ENCODE peak calls at places on chromosomes 12 and 14, in nine cellular contexts. One of them, this sample, is unnamed.

GRCh38 chr14:42980419-42980818 is 1373.7 kb downstream of the LRFN5 start:
- DNase-seq in stimulated activated naive CD4-positive, alpha-beta T cell: no peak
- DNase-seq in NCI-H2081 treated with DMSO at 0.1 percent for 48 hours: no peak
- DNase-seq in progenitor cell of endocrine pancreas: no peak
- DNase-seq in AG09319: no peak
- DNase-seq in activated T-helper 1 cell treated with Interleukin-2 at 50 U/mL for 16 hours: no peak
- DNase-seq in GDM1: no peak
- DNase-seq in NCI-H460: no peak
- DNase-seq in NCI-H1092 treated with DMSO at 0.1 percent for 48 hours: no peak
- DNase-seq in this sample: no peak

GRCh38 chr14:30573203-30573814 is 14.4 kb downstream of the G2E3 start:
- DNase-seq in stimulated activated naive CD4-positive, alpha-beta T cell: no peak
- DNase-seq in NCI-H2081 treated with DMSO at 0.1 percent for 48 hours: no peak
- DNase-seq in progenitor cell of endocrine pancreas: no peak
- DNase-seq in AG09319: no peak
- DNase-seq in activated T-helper 1 cell treated with Interleukin-2 at 50 U/mL for 16 hours: no peak
- DNase-seq in GDM1: no peak
- DNase-seq in NCI-H460: no peak
- DNase-seq in NCI-H1092 treated with DMSO at 0.1 percent for 48 hours: no peak
- DNase-seq in this sample: no peak

GRCh38 chr12:109304485-109304884 is 4.6 kb downstream of the FOXN4 start:
- DNase-seq in stimulated activated naive CD4-positive, alpha-beta T cell: no peak
- DNase-seq in NCI-H2081 treated with DMSO at 0.1 percent for 48 hours: no peak
- DNase-seq in progenitor cell of endocrine pancreas: no peak
- DNase-seq in AG09319: no peak
- DNase-seq in activated T-helper 1 cell treated with Interleukin-2 at 50 U/mL for 16 hours: no peak
- DNase-seq in GDM1: no peak
- DNase-seq in NCI-H460: no peak
- DNase-seq in NCI-H1092 treated with DMSO at 0.1 percent for 48 hours: peak
- DNase-seq in this sample: no peak

GRCh38 chr14:50957296-50957695 is 13.0 kb upstream of the PYGL start:
- DNase-seq in stimulated activated naive CD4-positive, alpha-beta T cell: no peak
- DNase-seq in NCI-H2081 treated with DMSO at 0.1 percent for 48 hours: no peak
- DNase-seq in progenitor cell of endocrine pancreas: no peak
- DNase-seq in AG09319: no peak
- DNase-seq in activated T-helper 1 cell treated with Interleukin-2 at 50 U/mL for 16 hours: no peak
- DNase-seq in GDM1: no peak
- DNase-seq in NCI-H460: no peak
- DNase-seq in NCI-H1092 treated with DMSO at 0.1 percent for 48 hours: no peak
- DNase-seq in this sample: no peak

GRCh38 chr12:5615760-5616159 is 183.9 kb downstream of the NTF3 start:
- DNase-seq in stimulated activated naive CD4-positive, alpha-beta T cell: no peak
- DNase-seq in NCI-H2081 treated with DMSO at 0.1 percent for 48 hours: no peak
- DNase-seq in progenitor cell of endocrine pancreas: no peak
- DNase-seq in AG09319: no peak
- DNase-seq in activated T-helper 1 cell treated with Interleukin-2 at 50 U/mL for 16 hours: no peak
- DNase-seq in GDM1: no peak
- DNase-seq in NCI-H460: no peak
- DNase-seq in NCI-H1092 treated with DMSO at 0.1 percent for 48 hours: no peak
- DNase-seq in this sample: no peak

GRCh38 chr14:85535316-85535715 is 5.4 kb downstream of the FLRT2 start:
- DNase-seq in stimulated activated naive CD4-positive, alpha-beta T cell: no peak
- DNase-seq in NCI-H2081 treated with DMSO at 0.1 percent for 48 hours: no peak
- DNase-seq in progenitor cell of endocrine pancreas: no peak
- DNase-seq in AG09319: no peak
- DNase-seq in activated T-helper 1 cell treated with Interleukin-2 at 50 U/mL for 16 hours: no peak
- DNase-seq in GDM1: no peak
- DNase-seq in NCI-H460: no peak
- DNase-seq in NCI-H1092 treated with DMSO at 0.1 percent for 48 hours: no peak
- DNase-seq in this sample: no peak

GRCh38 chr12:107375231-107375630 is 281.9 kb upstream of the CRY1 start:
- DNase-seq in stimulated activated naive CD4-positive, alpha-beta T cell: no peak
- DNase-seq in NCI-H2081 treated with DMSO at 0.1 percent for 48 hours: no peak
- DNase-seq in progenitor cell of endocrine pancreas: no peak
- DNase-seq in AG09319: no peak
- DNase-seq in activated T-helper 1 cell treated with Interleukin-2 at 50 U/mL for 16 hours: no peak
- DNase-seq in GDM1: no peak
- DNase-seq in NCI-H460: no peak
- DNase-seq in NCI-H1092 treated with DMSO at 0.1 percent for 48 hours: no peak
- DNase-seq in this sample: no peak

GRCh38 chr14:22320353-22320733 is 268.7 kb downstream of the DAD1 start:
- DNase-seq in stimulated activated naive CD4-positive, alpha-beta T cell: no peak
- DNase-seq in NCI-H2081 treated with DMSO at 0.1 percent for 48 hours: no peak
- DNase-seq in progenitor cell of endocrine pancreas: no peak
- DNase-seq in AG09319: no peak
- DNase-seq in activated T-helper 1 cell treated with Interleukin-2 at 50 U/mL for 16 hours: no peak
- DNase-seq in GDM1: no peak
- DNase-seq in NCI-H460: no peak
- DNase-seq in NCI-H1092 treated with DMSO at 0.1 percent for 48 hours: no peak
- DNase-seq in this sample: no peak

GRCh38 chr12:124976999-124977398 is 11.9 kb downstream of the DHX37 start:
- DNase-seq in stimulated activated naive CD4-positive, alpha-beta T cell: no peak
- DNase-seq in NCI-H2081 treated with DMSO at 0.1 percent for 48 hours: no peak
- DNase-seq in progenitor cell of endocrine pancreas: no peak
- DNase-seq in AG09319: no peak
- DNase-seq in activated T-helper 1 cell treated with Interleukin-2 at 50 U/mL for 16 hours: no peak
- DNase-seq in GDM1: no peak
- DNase-seq in NCI-H460: no peak
- DNase-seq in NCI-H1092 treated with DMSO at 0.1 percent for 48 hours: no peak
- DNase-seq in this sample: no peak

GRCh38 chr12:31492599-31493196 is 98.2 kb downstream of the DENND5B start:
- DNase-seq in stimulated activated naive CD4-positive, alpha-beta T cell: no peak
- DNase-seq in NCI-H2081 treated with DMSO at 0.1 percent for 48 hours: no peak
- DNase-seq in progenitor cell of endocrine pancreas: no peak
- DNase-seq in AG09319: no peak
- DNase-seq in activated T-helper 1 cell treated with Interleukin-2 at 50 U/mL for 16 hours: no peak
- DNase-seq in GDM1: no peak
- DNase-seq in NCI-H460: no peak
- DNase-seq in NCI-H1092 treated with DMSO at 0.1 percent for 48 hours: no peak
- DNase-seq in this sample: no peak

GRCh38 chr12:100779191-100779590 is 15.4 kb upstream of the ANO4 start:
- DNase-seq in stimulated activated naive CD4-positive, alpha-beta T cell: no peak
- DNase-seq in NCI-H2081 treated with DMSO at 0.1 percent for 48 hours: no peak
- DNase-seq in progenitor cell of endocrine pancreas: no peak
- DNase-seq in AG09319: no peak
- DNase-seq in activated T-helper 1 cell treated with Interleukin-2 at 50 U/mL for 16 hours: no peak
- DNase-seq in GDM1: no peak
- DNase-seq in NCI-H460: no peak
- DNase-seq in NCI-H1092 treated with DMSO at 0.1 percent for 48 hours: no peak
- DNase-seq in this sample: no peak

GRCh38 chr12:88723219-88723618 is 142.9 kb upstream of the KITLG start:
- DNase-seq in stimulated activated naive CD4-positive, alpha-beta T cell: no peak
- DNase-seq in NCI-H2081 treated with DMSO at 0.1 percent for 48 hours: no peak
- DNase-seq in progenitor cell of endocrine pancreas: no peak
- DNase-seq in AG09319: no peak
- DNase-seq in activated T-helper 1 cell treated with Interleukin-2 at 50 U/mL for 16 hours: no peak
- DNase-seq in GDM1: no peak
- DNase-seq in NCI-H460: no peak
- DNase-seq in NCI-H1092 treated with DMSO at 0.1 percent for 48 hours: no peak
- DNase-seq in this sample: no peak

GRCh38 chr12:32944195-32944594 is 47.6 kb upstream of the PKP2 start:
- DNase-seq in stimulated activated naive CD4-positive, alpha-beta T cell: no peak
- DNase-seq in NCI-H2081 treated with DMSO at 0.1 percent for 48 hours: no peak
- DNase-seq in progenitor cell of endocrine pancreas: no peak
- DNase-seq in AG09319: no peak
- DNase-seq in activated T-helper 1 cell treated with Interleukin-2 at 50 U/mL for 16 hours: no peak
- DNase-seq in GDM1: no peak
- DNase-seq in NCI-H460: no peak
- DNase-seq in NCI-H1092 treated with DMSO at 0.1 percent for 48 hours: no peak
- DNase-seq in this sample: no peak

GRCh38 chr12:40655451-40655850 is 36.8 kb upstream of the CNTN1 start:
- DNase-seq in stimulated activated naive CD4-positive, alpha-beta T cell: no peak
- DNase-seq in NCI-H2081 treated with DMSO at 0.1 percent for 48 hours: no peak
- DNase-seq in progenitor cell of endocrine pancreas: no peak
- DNase-seq in AG09319: no peak
- DNase-seq in activated T-helper 1 cell treated with Interleukin-2 at 50 U/mL for 16 hours: no peak
- DNase-seq in GDM1: no peak
- DNase-seq in NCI-H460: no peak
- DNase-seq in NCI-H1092 treated with DMSO at 0.1 percent for 48 hours: no peak
- DNase-seq in this sample: no peak

GRCh38 chr14:72476657-72477499 is 417.0 kb downstream of the DPF3 start:
- DNase-seq in stimulated activated naive CD4-positive, alpha-beta T cell: no peak
- DNase-seq in NCI-H2081 treated with DMSO at 0.1 percent for 48 hours: no peak
- DNase-seq in progenitor cell of endocrine pancreas: no peak
- DNase-seq in AG09319: peak
- DNase-seq in activated T-helper 1 cell treated with Interleukin-2 at 50 U/mL for 16 hours: peak
- DNase-seq in GDM1: no peak
- DNase-seq in NCI-H460: no peak
- DNase-seq in NCI-H1092 treated with DMSO at 0.1 percent for 48 hours: no peak
- DNase-seq in this sample: no peak

GRCh38 chr12:49189731-49190314 is 943 bp upstream of the TUBA1A start:
- DNase-seq in stimulated activated naive CD4-positive, alpha-beta T cell: no peak
- DNase-seq in NCI-H2081 treated with DMSO at 0.1 percent for 48 hours: no peak
- DNase-seq in progenitor cell of endocrine pancreas: no peak
- DNase-seq in AG09319: no peak
- DNase-seq in activated T-helper 1 cell treated with Interleukin-2 at 50 U/mL for 16 hours: no peak
- DNase-seq in GDM1: no peak
- DNase-seq in NCI-H460: no peak
- DNase-seq in NCI-H1092 treated with DMSO at 0.1 percent for 48 hours: peak
- DNase-seq in this sample: no peak

GRCh38 chr12:109347579-109347978 is at the start of gene MYO1H:
- DNase-seq in stimulated activated naive CD4-positive, alpha-beta T cell: no peak
- DNase-seq in NCI-H2081 treated with DMSO at 0.1 percent for 48 hours: no peak
- DNase-seq in progenitor cell of endocrine pancreas: no peak
- DNase-seq in AG09319: no peak
- DNase-seq in activated T-helper 1 cell treated with Interleukin-2 at 50 U/mL for 16 hours: no peak
- DNase-seq in GDM1: no peak
- DNase-seq in NCI-H460: no peak
- DNase-seq in NCI-H1092 treated with DMSO at 0.1 percent for 48 hours: no peak
- DNase-seq in this sample: no peak